ENCODE peak calls at places on chromosomes 2 and 18, in five cellular contexts. T, S, J, H and M are unnamed samples.

GRCh38 chr2:16093639-16094447 is 153.5 kb downstream of the MYCN start:
- DNase-seq in T (no peak), S (no peak), J (no peak), H (peak), M (no peak)

GRCh38 chr18:28713026-28713425 is 536.1 kb upstream of the CDH2 start:
- DNase-seq in T (no peak), S (no peak), J (no peak), H (no peak), M (no peak)

GRCh38 chr2:150517951-150518680 is 30.6 kb upstream of the RND3 start:
- DNase-seq in T (no peak), S (no peak), J (no peak), H (no peak), M (no peak)

GRCh38 chr2:168758970-168759820 is 43.2 kb upstream of the NOSTRIN start:
- DNase-seq in T (no peak), S (peak), J (peak), H (peak), M (peak)

GRCh38 chr2:147456729-147457128 is 388.1 kb upstream of the ACVR2A start:
- DNase-seq in T (no peak), S (no peak), J (no peak), H (no peak), M (no peak)

GRCh38 chr2:201216918-201217317 is 34.0 kb downstream of the CASP10 start:
- DNase-seq in T (no peak), S (no peak), J (no peak), H (no peak), M (no peak)

GRCh38 chr2:94923196-94923595 is 52.0 kb downstream of the TEKT4 start:
- DNase-seq in T (no peak), S (no peak), J (no peak), H (no peak), M (no peak)

GRCh38 chr2:72973566-72974435 is 56.5 kb downstream of the EMX1 start:
- DNase-seq in T (no peak), S (no peak), J (peak), H (peak), M (peak)

GRCh38 chr2:232854082-232854481 is 16.0 kb upstream of the SNORC start:
- DNase-seq in T (no peak), S (no peak), J (peak), H (no peak), M (no peak)

GRCh38 chr2:54814367-54815155 is 91.1 kb downstream of the EML6 start:
- DNase-seq in T (no peak), S (no peak), J (no peak), H (no peak), M (no peak)

GRCh38 chr2:173511357-173511756 is 156.7 kb downstream of the CDCA7 start:
- DNase-seq in T (no peak), S (no peak), J (no peak), H (no peak), M (no peak)

GRCh38 chr2:10400568-10400977 is 47.6 kb downstream of the ODC1 start:
- DNase-seq in T (no peak), S (peak), J (no peak), H (no peak), M (no peak)
- TF ChIP-seq JUND in T (no peak), S (no peak), J (no peak), H (no peak), M (no peak)

GRCh38 chr2:223215136-223215535 is 163.1 kb downstream of the KCNE4 start:
- DNase-seq in T (no peak), S (no peak), J (no peak), H (no peak), M (no peak)
- TF ChIP-seq JUND in T (no peak), S (no peak), J (no peak), H (no peak), M (no peak)

DNA sequence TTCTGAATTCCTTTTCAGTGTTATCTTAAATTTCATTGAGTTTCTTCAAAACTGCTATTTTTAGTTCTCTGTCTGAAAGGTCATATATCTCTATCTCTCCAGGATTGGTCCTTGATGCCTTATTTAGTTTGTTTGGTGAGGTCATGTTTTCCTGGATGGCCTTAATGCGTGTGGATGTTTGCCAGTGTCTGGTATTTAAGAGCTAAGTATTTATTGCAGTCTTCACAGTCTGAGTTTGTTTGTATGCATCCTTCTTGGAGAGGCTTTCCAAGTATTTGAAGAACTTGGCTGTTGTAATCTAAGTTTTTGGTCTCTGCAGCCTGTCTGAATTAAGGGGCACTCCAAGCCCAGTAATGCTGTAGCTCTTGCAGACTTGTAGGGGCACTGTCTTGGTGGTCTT is 249.3 kb downstream of the ZNF385B start:
- DNase-seq in T (no peak), S (no peak), J (no peak), H (no peak), M (no peak)
- TF ChIP-seq JUND in T (no peak), S (no peak), J (no peak), H (no peak), M (no peak)

GRCh38 chr2:209382775-209383174 is 41.1 kb upstream of the MAP2 start:
- DNase-seq in T (no peak), S (no peak), J (no peak), H (no peak), M (no peak)

GRCh38 chr2:209376686-209377085 is 47.2 kb upstream of the MAP2 start:
- DNase-seq in T (no peak), S (no peak), J (no peak), H (no peak), M (no peak)

GRCh38 chr2:209383212-209383611 is 40.6 kb upstream of the MAP2 start:
- DNase-seq in T (no peak), S (no peak), J (peak), H (peak), M (no peak)

GRCh38 chr2:209380278-209380677 is 43.6 kb upstream of the MAP2 start:
- DNase-seq in T (no peak), S (peak), J (no peak), H (no peak), M (no peak)
- TF ChIP-seq JUND in T (no peak), S (no peak), J (no peak), H (no peak), M (no peak)

GRCh38 chr18:74834424-74835309 is 237.0 kb downstream of the ZNF407 start:
- DNase-seq in T (no peak), S (no peak), J (no peak), H (peak), M (no peak)

GRCh38 chr18:74836296-74837139 is 238.8 kb downstream of the ZNF407 start:
- DNase-seq in T (no peak), S (no peak), J (no peak), H (peak), M (peak)

GRCh38 chr18:74831571-74832250 is 234.0 kb downstream of the ZNF407 start:
- DNase-seq in T (no peak), S (no peak), J (no peak), H (no peak), M (no peak)

GRCh38 chr18:74832999-74833398 is 235.3 kb downstream of the ZNF407 start:
- DNase-seq in T (no peak), S (no peak), J (no peak), H (no peak), M (no peak)

GRCh38 chr18:74832381-74832780 is 234.7 kb downstream of the ZNF407 start:
- DNase-seq in T (no peak), S (no peak), J (no peak), H (no peak), M (no peak)
- TF ChIP-seq JUND in T (no peak), S (no peak), J (no peak), H (no peak), M (no peak)

DNA sequence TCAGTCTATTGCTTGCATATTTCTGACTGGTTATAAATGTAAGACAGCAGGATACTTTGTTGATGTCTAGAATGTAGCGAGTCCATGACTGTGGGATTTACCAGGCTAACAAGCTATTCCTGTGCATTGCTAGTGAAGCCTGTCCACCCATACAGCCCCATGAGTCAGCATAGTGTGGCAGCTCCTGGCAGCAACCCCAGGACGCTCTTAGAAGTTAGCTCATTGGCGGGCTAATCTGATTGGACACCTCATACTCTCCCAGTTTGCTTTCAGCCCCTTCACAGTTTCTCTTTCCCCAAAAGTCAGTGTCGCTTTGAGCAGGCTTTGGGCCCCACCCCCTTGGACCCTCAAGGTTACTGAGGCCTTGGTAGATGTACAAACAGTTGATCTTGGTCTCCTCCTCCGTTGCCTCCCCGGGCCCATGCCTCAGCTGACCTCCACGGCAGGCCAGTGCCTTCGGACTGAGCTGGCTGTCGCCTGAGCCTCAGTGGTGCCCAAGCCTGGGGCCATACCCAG is 48.0 kb downstream of the COA5 start:
- DNase-seq in T (no peak), S (no peak), J (no peak), H (no peak), M (no peak)
- TF ChIP-seq JUND in T (no peak), S (no peak), J (no peak), H (no peak), M (no peak)

GRCh38 chr2:10329880-10330699 is 27.4 kb downstream of the HPCAL1 start:
- DNase-seq in T (no peak), S (no peak), J (no peak), H (peak), M (no peak)
- TF ChIP-seq JUND in T (no peak), S (no peak), J (no peak), H (no peak), M (no peak)

GRCh38 chr2:21318263-21318662 is 194.5 kb downstream of the TDRD15 start:
- DNase-seq in T (no peak), S (no peak), J (no peak), H (no peak), M (no peak)

GRCh38 chr2:21317131-21317530 is 193.4 kb downstream of the TDRD15 start:
- DNase-seq in T (peak), S (no peak), J (peak), H (peak), M (no peak)
- TF ChIP-seq JUND in T (no peak), S (no peak), J (no peak), H (no peak), M (no peak)

GRCh38 chr2:66496680-66497420 is 61.9 kb downstream of the MEIS1 start:
- DNase-seq in T (no peak), S (no peak), J (no peak), H (no peak), M (no peak)

GRCh38 chr2:66497706-66498596 is 63.0 kb downstream of the MEIS1 start:
- DNase-seq in T (no peak), S (no peak), J (no peak), H (no peak), M (no peak)

GRCh38 chr2:66495788-66496640 is 61.1 kb downstream of the MEIS1 start:
- DNase-seq in T (no peak), S (no peak), J (no peak), H (peak), M (peak)

GRCh38 chr2:66498597-66498910 is 63.6 kb downstream of the MEIS1 start:
- DNase-seq in T (no peak), S (no peak), J (no peak), H (no peak), M (no peak)

GRCh38 chr2:66494708-66495107 is 59.8 kb downstream of the MEIS1 start:
- DNase-seq in T (no peak), S (no peak), J (no peak), H (peak), M (no peak)
- TF ChIP-seq JUND in T (no peak), S (no peak), J (no peak), H (no peak), M (no peak)

DNA sequence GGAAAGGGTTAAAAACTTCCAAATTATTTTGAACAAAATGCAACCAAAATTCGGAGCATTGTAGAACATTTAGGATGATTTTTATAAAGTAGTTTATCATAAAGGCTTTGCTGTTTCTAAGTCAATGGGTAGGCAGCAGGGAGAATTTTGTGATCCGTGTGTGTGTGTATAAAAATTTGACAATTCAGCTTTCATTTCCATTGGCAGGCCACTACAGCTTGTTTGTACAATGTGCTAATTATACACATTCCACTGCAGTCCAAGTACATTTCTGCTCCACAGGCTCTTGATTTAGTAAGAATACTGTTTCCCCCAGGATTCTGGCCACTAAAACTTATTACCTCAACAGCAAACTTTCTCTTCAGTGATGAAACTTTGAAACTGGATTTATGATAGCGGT is 71.8 kb upstream of the LTBP1 start:
- DNase-seq in T (no peak), S (no peak), J (no peak), H (no peak), M (no peak)
- TF ChIP-seq JUND in T (no peak), S (no peak), J (no peak), H (no peak), M (no peak)